ENCODE peak calls at places on chromosomes 11 and 22, in six cellular contexts. Y is tibial nerve, F is left ventricle myocardium inferior, L is uterus, Z is fibroblast of lung, K is fibroblast of mammary gland. R is an unnamed sample.

GRCh38 chr11:125842319-125842948 is 9.3 kb downstream of the PATE4 start:
- DNase-seq in Z (no peak), Y (no peak), L (no peak), K (no peak), F (no peak), R (no peak)

GRCh38 chr11:30016588-30017363 is at the start of gene KCNA4:
- DNase-seq in Z (peak; percentile 1), Y (no peak), F (peak; percentile 34), K (no peak), L (no peak), R (no peak)

GRCh38 chr11:20327377-20327776 is 36.1 kb upstream of the HTATIP2 start:
- DNase-seq in L (no peak), Y (no peak), Z (no peak), K (no peak), F (no peak), R (no peak)

GRCh38 chr11:44564653-44565007 is 833 bp upstream of the CD82 start:
- DNase-seq in Y (peak; percentile 73), F (peak; percentile 84), K (peak; percentile 92), L (no peak), Z (peak; percentile 84), R (peak; percentile 87)

GRCh38 chr11:67114275-67114896 is 4.7 kb upstream of the KDM2A start:
- DNase-seq in Z (no peak), F (no peak), K (no peak), Y (no peak), L (no peak), R (no peak)

GRCh38 chr22:39434721-39435120 is 22.1 kb upstream of the MGAT3 start:
- DNase-seq in Z (no peak), L (no peak), F (no peak), Y (no peak), K (no peak), R (no peak)

GRCh38 chr11:130668751-130669150 is 220.3 kb downstream of the ADAMTS15 start:
- DNase-seq in Y (no peak), Z (no peak), F (no peak), L (no peak), K (no peak), R (no peak)

GRCh38 chr11:29227816-29228215 is 789.0 kb downstream of the KCNA4 start:
- DNase-seq in Y (no peak), K (peak; percentile 45), F (no peak), Z (no peak), L (no peak), R (no peak)

GRCh38 chr22:38467904-38468760 is at the start of gene KDELR3:
- DNase-seq in Z (peak; percentile 76), K (peak; percentile 62), L (peak; percentile 57), Y (peak; percentile 26), F (peak; percentile 72), R (no peak)

GRCh38 chr11:118224512-118225180 is at the start of gene JAML:
- DNase-seq in Y (no peak), F (no peak), L (no peak), K (no peak), Z (no peak), R (no peak)

GRCh38 chr11:28938091-28938490 is 829.9 kb downstream of the METTL15 start:
- DNase-seq in K (no peak), Z (no peak), Y (no peak), L (no peak), F (no peak), R (no peak)

GRCh38 chr11:70841264-70841663 is 411.1 kb downstream of the SHANK2 start:
- DNase-seq in K (no peak), F (no peak), L (no peak), Z (no peak), Y (no peak), R (no peak)

GRCh38 chr11:65558002-65558784 is at the start of gene LTBP3:
- DNase-seq in Z (peak; percentile 82), Y (peak; percentile 70), L (peak; percentile 84), K (peak; percentile 71), F (peak; percentile 87), R (peak; percentile 94)

GRCh38 chr11:70448983-70449567 is 50.7 kb downstream of the CTTN start:
- DNase-seq in Y (no peak), K (no peak), Z (no peak), F (no peak), L (no peak), R (no peak)

GRCh38 chr22:46730568-46731245 is 7.3 kb downstream of the CERK start:
- DNase-seq in F (no peak), Y (no peak), Z (no peak), K (no peak), L (no peak), R (no peak)

GRCh38 chr11:78647986-78648875 is 73.6 kb upstream of the NARS2 start:
- DNase-seq in L (no peak), Y (no peak), K (no peak), Z (no peak), F (no peak), R (peak; percentile 53)

GRCh38 chr22:19855504-19856409 is 1.1 kb upstream of the GNB1L start:
- DNase-seq in K (peak; percentile 75), L (peak; percentile 69), Z (peak; percentile 55), F (no peak), Y (peak; percentile 56), R (peak; percentile 84)

GRCh38 chr11:33376331-33377099 is 119.3 kb downstream of the HIPK3 start:
- DNase-seq in F (no peak), K (no peak), Y (no peak), Z (peak; percentile 35), L (no peak), R (no peak)

GRCh38 chr11:76664578-76665061 is 5.9 kb downstream of the LRRC32 start:
- DNase-seq in K (no peak), Y (no peak), Z (no peak), F (no peak), L (peak; percentile 24), R (no peak)

GRCh38 chr11:48129697-48130395 is 86.8 kb upstream of the OR4B1 start:
- DNase-seq in Z (peak; percentile 20), L (no peak), Y (no peak), K (no peak), F (no peak), R (peak; percentile 53)

GRCh38 chr11:11849127-11849746 is 7.5 kb downstream of the USP47 start:
- DNase-seq in K (peak; percentile 78), Z (peak; percentile 60), F (peak; percentile 34), L (peak; percentile 51), Y (peak; percentile 33), R (no peak)

GRCh38 chr11:40168461-40168860 is 1291.0 kb downstream of the LRRC4C start:
- DNase-seq in L (no peak), F (no peak), Z (peak; percentile 32), K (no peak), Y (no peak), R (no peak)

GRCh38 chr11:1279674-1280055 is 29.8 kb downstream of the TOLLIP start:
- DNase-seq in L (no peak), Z (no peak), Y (no peak), F (no peak), K (no peak), R (no peak)

GRCh38 chr11:92826136-92826535 is 143.3 kb upstream of the MTNR1B start:
- DNase-seq in Z (peak; percentile 82), L (no peak), K (peak; percentile 1), F (no peak), Y (no peak), R (no peak)

GRCh38 chr11:130344846-130345245 is 30.1 kb upstream of the ZBTB44 start:
- DNase-seq in F (no peak), Y (no peak), L (no peak), K (no peak), Z (no peak), R (no peak)

GRCh38 chr11:46383974-46384701 is 2.7 kb downstream of the MDK start:
- DNase-seq in Y (no peak), K (no peak), F (no peak), Z (no peak), L (no peak), R (no peak)

GRCh38 chr22:50691521-50691920 is 18.9 kb downstream of the SHANK3 start:
- DNase-seq in Y (no peak), L (no peak), Z (no peak), F (no peak), K (peak; percentile 62), R (no peak)

GRCh38 chr11:40293655-40294342 is 1165.7 kb downstream of the LRRC4C start:
- DNase-seq in L (peak; percentile 37), K (peak; percentile 86), F (peak; percentile 38), Z (peak; percentile 94), Y (peak; percentile 70), R (peak; percentile 89)

GRCh38 chr22:38302906-38303305 is 14.3 kb downstream of the CSNK1E start:
- DNase-seq in L (no peak), Y (no peak), F (no peak), Z (no peak), K (no peak), R (no peak)

GRCh38 chr11:61541568-61541967 is 33.0 kb downstream of the LRRC10B start:
- DNase-seq in L (peak; percentile 22), K (peak; percentile 88), Z (peak; percentile 55), Y (no peak), F (no peak), R (no peak)

GRCh38 chr11:9003573-9004309 is at the start of gene NRIP3:
- DNase-seq in Z (peak; percentile 76), Y (peak; percentile 54), K (peak; percentile 30), F (peak; percentile 69), L (peak; percentile 69), R (peak; percentile 88)
- TF ChIP-seq CTCF in Z (no peak), Y (no peak), K (no peak), F (no peak), L (no peak), R (no peak)

DNA sequence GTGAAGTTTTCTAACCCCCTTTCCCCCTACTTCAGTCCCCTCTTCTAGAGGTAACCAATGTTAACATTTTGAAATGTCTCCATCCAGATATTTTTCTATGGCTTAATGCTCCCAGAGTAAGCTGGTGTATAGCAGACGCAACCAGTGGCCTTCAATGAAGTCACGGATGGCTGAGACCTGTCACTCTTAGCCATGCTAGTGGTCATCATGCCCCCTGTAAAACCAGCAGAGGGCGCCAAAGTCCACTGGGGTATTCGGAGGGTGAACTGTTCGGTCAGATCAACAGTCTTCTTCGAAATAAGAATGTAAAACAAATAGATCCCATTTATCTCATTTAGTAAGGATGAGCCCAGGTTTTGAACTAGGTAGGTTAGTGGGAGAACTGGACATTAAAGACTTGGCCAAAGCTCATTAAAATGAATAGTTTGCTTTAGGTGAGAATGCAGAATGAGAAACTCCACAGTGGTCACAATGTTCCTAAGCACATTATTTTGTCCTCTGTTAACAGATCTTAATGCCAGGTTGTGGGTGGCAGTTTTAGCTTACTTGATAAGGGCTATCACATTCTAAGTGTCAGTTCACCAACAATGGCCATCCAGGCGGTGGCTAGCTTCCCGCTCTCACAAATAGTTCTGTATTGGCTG is 8.6 kb upstream of the MMP8 start:
- DNase-seq in K (peak; percentile 54), L (no peak), Z (peak; percentile 32), Y (peak; percentile 35), F (peak; percentile 19), R (peak; percentile 86)
- TF ChIP-seq CTCF in K (peak; percentile 91), L (no peak), Z (peak; percentile 81), Y (peak; percentile 33), F (peak; percentile 67), R (peak; percentile 74)

GRCh38 chr22:22870577-22871398 is 16.8 kb upstream of the IGLL5 start:
- DNase-seq in K (no peak), Y (no peak), Z (no peak), F (no peak), L (no peak), R (no peak)
- TF ChIP-seq CTCF in K (peak; percentile 10), Y (no peak), Z (peak; percentile 2), F (no peak), L (no peak), R (no peak)

GRCh38 chr11:68880851-68881250 is 22.8 kb downstream of the MRPL21 start:
- DNase-seq in K (no peak), L (no peak), Z (no peak), F (no peak), Y (no peak), R (no peak)
- TF ChIP-seq CTCF in K (no peak), L (no peak), Z (no peak), F (no peak), Y (no peak), R (no peak)

R was measured in osteocyte.